ENCODE peak calls at places on chromosomes 6 and 20, in seven cellular contexts. I is transverse colon, N is A673, H is AG04450, G is NB4, U is uterus, T is heart right ventricle. M is an unnamed sample.
A peak's percentile ranks its signal among the peaks of the same experiment; 100 is the strongest.

GRCh38 chr20:21496452-21496851 is 17.4 kb downstream of the NKX2-2 start:
- DNase-seq in H (no peak), I (no peak), G (no peak), U (no peak), N (no peak), T (no peak), M (no peak)

GRCh38 chr6:157808405-157808950 is 14.6 kb upstream of the SNX9 start:
- DNase-seq in G (no peak), N (no peak), H (no peak), U (no peak), I (no peak), T (no peak), M (no peak)

GRCh38 chr6:170186909-170187668 is 103.8 kb downstream of the DLL1 start:
- DNase-seq in T (no peak), U (no peak), N (no peak), H (no peak), G (no peak), I (no peak), M (no peak)

GRCh38 chr6:14274016-14274415 is 156.4 kb downstream of the CD83 start:
- DNase-seq in H (no peak), N (no peak), U (no peak), G (no peak), I (no peak), T (no peak), M (no peak)

GRCh38 chr6:133337312-133337711 is 96.2 kb downstream of the EYA4 start:
- DNase-seq in G (no peak), I (no peak), T (no peak), H (peak; percentile 39), U (no peak), N (no peak), M (peak; percentile 38)

GRCh38 chr6:153301602-153302001 is 170.5 kb upstream of the RGS17 start:
- DNase-seq in H (no peak), T (no peak), N (no peak), I (no peak), U (no peak), G (no peak), M (no peak)

GRCh38 chr6:137764464-137764863 is 102.6 kb upstream of the TNFAIP3 start:
- DNase-seq in N (peak; percentile 40), T (no peak), H (no peak), U (no peak), I (no peak), G (no peak), M (peak; percentile 87)

GRCh38 chr6:110329729-110330436 is 28.3 kb downstream of the METTL24 start:
- DNase-seq in U (no peak), G (no peak), H (no peak), T (no peak), N (peak; percentile 61), I (peak; percentile 19), M (peak; percentile 14)

GRCh38 chr20:57383447-57384347 is 7.5 kb upstream of the RBM38 start:
- DNase-seq in H (no peak), G (no peak), I (peak; percentile 77), U (no peak), N (no peak), T (no peak), M (no peak)

GRCh38 chr6:69881322-69882151 is 15.2 kb downstream of the COL19A1 start:
- DNase-seq in T (no peak), G (peak; percentile 20), U (no peak), H (no peak), I (no peak), N (no peak), M (no peak)

GRCh38 chr6:125554456-125554855 is 195.0 kb upstream of the HEY2 start:
- DNase-seq in G (no peak), N (no peak), I (no peak), U (no peak), H (no peak), T (no peak), M (no peak)

GRCh38 chr6:33314943-33315752 is 1.3 kb upstream of the TAPBP start:
- DNase-seq in G (no peak), T (peak; percentile 54), H (no peak), U (no peak), I (peak; percentile 86), N (peak; percentile 56), M (peak; percentile 25)

GRCh38 chr20:17171750-17172149 is 55.1 kb upstream of the PCSK2 start:
- DNase-seq in T (no peak), N (peak; percentile 25), I (no peak), U (no peak), H (no peak), G (no peak), M (no peak)

GRCh38 chr6:30889138-30889885 is 5.0 kb downstream of the DDR1 start:
- DNase-seq in I (no peak), G (no peak), U (no peak), H (no peak), N (no peak), T (no peak), M (no peak)

GRCh38 chr6:142374965-142375733 is 73.3 kb downstream of the ADGRG6 start:
- DNase-seq in H (no peak), I (no peak), N (peak; percentile 40), T (no peak), G (no peak), U (no peak), M (peak; percentile 85)

GRCh38 chr6:90222008-90222407 is 74.6 kb downstream of the BACH2 start:
- DNase-seq in N (no peak), U (no peak), H (no peak), G (no peak), T (no peak), I (no peak), M (no peak)

GRCh38 chr6:90220273-90220672 is 76.4 kb downstream of the BACH2 start:
- DNase-seq in H (no peak), T (no peak), G (no peak), I (no peak), N (no peak), U (no peak), M (no peak)

GRCh38 chr6:90219168-90219985 is 77.3 kb downstream of the BACH2 start:
- DNase-seq in G (no peak), N (peak; percentile 71), I (peak; percentile 20), U (peak; percentile 65), T (peak; percentile 59), H (peak; percentile 76), M (peak; percentile 44)

GRCh38 chr6:90222724-90223198 is 73.9 kb downstream of the BACH2 start:
- DNase-seq in H (no peak), N (no peak), I (no peak), T (no peak), U (no peak), G (no peak), M (no peak)

DNA sequence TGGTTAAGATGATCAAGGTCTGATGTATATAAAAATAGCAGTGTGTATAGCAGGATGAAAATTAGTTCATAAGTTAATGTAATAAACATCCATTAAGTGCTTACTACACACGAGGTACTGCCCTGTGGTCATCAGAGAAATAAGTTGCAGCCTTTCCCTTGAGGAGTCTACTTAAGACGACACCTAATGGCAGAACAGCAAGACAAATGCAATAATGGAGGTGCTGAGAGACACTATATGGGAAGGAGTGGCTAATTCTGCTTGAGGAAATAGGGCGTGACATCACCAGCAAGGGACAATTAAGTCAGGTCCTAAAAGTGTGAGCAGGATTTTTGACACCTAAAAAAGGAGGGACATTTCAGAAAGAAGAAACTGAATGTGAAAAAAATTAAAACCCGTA is 75.2 kb downstream of the BACH2 start:
- DNase-seq in I (no peak), G (no peak), N (no peak), T (no peak), U (no peak), H (no peak), M (no peak)
- TF ChIP-seq CTCF in I (no peak), G (no peak), N (no peak), T (no peak), U (no peak), H (no peak), M (no peak)

GRCh38 chr6:50145125-50145524 is 95.4 kb upstream of the DEFB112 start:
- DNase-seq in H (no peak), I (no peak), T (no peak), G (peak; percentile 6), N (peak; percentile 4), U (no peak), M (peak; percentile 10)

GRCh38 chr6:50143011-50143719 is 93.4 kb upstream of the DEFB112 start:
- DNase-seq in U (no peak), N (no peak), H (no peak), I (no peak), G (no peak), T (no peak), M (no peak)

GRCh38 chr6:50147371-50147770 is 97.6 kb upstream of the DEFB112 start:
- DNase-seq in H (no peak), G (no peak), I (no peak), T (no peak), N (peak; percentile 10), U (no peak), M (peak; percentile 3)
- H3K4me3 ChIP-seq in H (no peak overlapping the region), G (no peak overlapping the region), I (no peak overlapping the region), T (no peak overlapping the region), N (no peak overlapping the region), U (no peak overlapping the region), M (no peak overlapping the region)

GRCh38 chr20:35739294-35740163 is 2.5 kb downstream of the RBM39 start:
- DNase-seq in G (peak; percentile 64), T (no peak), N (peak; percentile 64), H (no peak), U (no peak), I (no peak), M (peak; percentile 53)
- TF ChIP-seq CTCF in G (no peak), T (no peak), N (peak; percentile 48), H (peak; percentile 31), U (no peak), I (no peak), M (peak; percentile 37)

GRCh38 chr6:26531897-26532296 is 6.3 kb upstream of the HMGN4 start:
- DNase-seq in H (no peak), T (no peak), I (no peak), N (no peak), G (no peak), U (no peak), M (no peak)
- H3K4me3 ChIP-seq in H (no peak overlapping the region), T (no peak overlapping the region), I (no peak overlapping the region), N (no peak overlapping the region), G (no peak overlapping the region), U (no peak overlapping the region), M (no peak overlapping the region)

GRCh38 chr20:35599776-35600120 is 15.9 kb upstream of the SPAG4 start:
- DNase-seq in T (no peak), I (no peak), H (no peak), N (no peak), U (no peak), G (no peak), M (no peak)

GRCh38 chr20:35602851-35603495 is 12.7 kb upstream of the SPAG4 start:
- DNase-seq in H (no peak), I (no peak), N (no peak), U (no peak), T (no peak), G (no peak), M (no peak)

GRCh38 chr20:35600176-35600995 is 15.2 kb upstream of the SPAG4 start:
- DNase-seq in T (no peak), H (no peak), N (no peak), I (no peak), U (no peak), G (no peak), M (no peak)

GRCh38 chr20:35601990-35602389 is 13.6 kb upstream of the SPAG4 start:
- DNase-seq in T (no peak), G (no peak), N (no peak), I (no peak), H (no peak), U (no peak), M (no peak)

GRCh38 chr20:35601021-35601973 is 14.3 kb upstream of the SPAG4 start:
- DNase-seq in N (peak; percentile 85), U (peak; percentile 71), T (peak; percentile 66), I (peak; percentile 86), G (peak; percentile 87), H (peak; percentile 18), M (peak; percentile 79)
- TF ChIP-seq CTCF in N (peak; percentile 65), U (peak; percentile 54), T (peak; percentile 36), I (peak; percentile 33), G (peak; percentile 47), H (peak; percentile 35), M (peak; percentile 28)